ENCODE peak calls at places on chromosomes 5 and 9, in six cellular contexts. B is NCI-H2029; J is KBM-7; A is tibial artery; F is activated naive CD8-positive, alpha-beta T cell treated with anti-CD3 and anti-CD28 coated beads, Interleukin-2, amount 50 U/mL, for 24 hours; R is endothelial cell. O is an unnamed sample.

GRCh38 chr9:99222416-99223280 is 566 bp downstream of the SEC61B start:
- DNase-seq in B (no peak), J (no peak), A (no peak), F (no peak), R (no peak), O (no peak)

GRCh38 chr5:218457-219289 is 553 bp downstream of the SDHA start:
- DNase-seq in B (no peak), J (peak; percentile 40), A (peak; percentile 41), F (peak; percentile 22), R (peak; percentile 41), O (no peak)

GRCh38 chr5:113050606-113051391 is 74.2 kb downstream of the DCP2 start:
- DNase-seq in B (no peak), J (no peak), A (peak; percentile 37), F (no peak), R (no peak), O (no peak)

GRCh38 chr5:176612855-176613254 is 2.9 kb upstream of the GPRIN1 start:
- DNase-seq in B (no peak), J (no peak), A (no peak), F (no peak), R (no peak), O (no peak)

GRCh38 chr5:147552897-147553296 is 43.0 kb upstream of the DPYSL3 start:
- DNase-seq in B (no peak), J (no peak), A (no peak), F (no peak), R (no peak), O (no peak)

GRCh38 chr9:128712451-128713410 is 10.4 kb downstream of the PKN3 start:
- DNase-seq in B (no peak), J (no peak), A (peak; percentile 10), F (no peak), R (no peak), O (no peak)

GRCh38 chr9:89940625-89941024 is 335.8 kb downstream of the GADD45G start:
- DNase-seq in B (no peak), J (no peak), A (no peak), F (no peak), R (no peak), O (no peak)

GRCh38 chr9:129140397-129141065 is 29.3 kb downstream of the PTPA start:
- DNase-seq in B (peak; percentile 42), J (peak; percentile 21), A (no peak), F (peak; percentile 47), R (peak; percentile 38), O (peak; percentile 21)

GRCh38 chr5:29654990-29655389 is 1538.5 kb upstream of the CDH6 start:
- DNase-seq in B (no peak), J (no peak), A (no peak), F (no peak), R (no peak), O (no peak)

GRCh38 chr5:154345255-154345952 is 100.4 kb upstream of the SAP30L start:
- DNase-seq in B (no peak), J (no peak), A (no peak), F (no peak), R (no peak), O (no peak)

GRCh38 chr5:159017787-159018186 is 81.9 kb downstream of the EBF1 start:
- DNase-seq in B (no peak), J (peak; percentile 65), A (peak; percentile 43), F (no peak), R (no peak), O (no peak)

GRCh38 chr5:133992429-133993151 is 12.2 kb downstream of the VDAC1 start:
- DNase-seq in B (peak; percentile 50), J (no peak), A (no peak), F (no peak), R (no peak), O (no peak)

O was measured in GF-D8.